ENCODE peak calls at places on chromosomes 7 and 10, in six cellular contexts. I is testis, R is stomach, Q is HCT116, T is suprapubic skin, D is upper lobe of left lung. H is an unnamed sample.

GRCh38 chr7:36600314-36600682 is 124.0 kb downstream of the AOAH start:
- DNase-seq in R (no peak), I (no peak), Q (no peak), D (peak), T (no peak), H (no peak)

GRCh38 chr7:74312418-74313021 is 23.3 kb downstream of the CLIP2 start:
- DNase-seq in D (no peak), I (no peak), Q (peak), R (no peak), T (no peak), H (no peak)

GRCh38 chr7:158028290-158028941 is 559.2 kb downstream of the PTPRN2 start:
- DNase-seq in I (no peak), D (no peak), T (peak), R (peak), Q (no peak), H (no peak)

GRCh38 chr10:126955934-126956711 is 50.9 kb downstream of the DOCK1 start:
- DNase-seq in T (peak), D (no peak), I (no peak), R (no peak), Q (no peak), H (no peak)

GRCh38 chr10:102581401-102581800 is 62.9 kb upstream of the TRIM8 start:
- DNase-seq in T (no peak), R (no peak), I (no peak), Q (no peak), D (peak), H (no peak)

GRCh38 chr10:80530251-80530650 is 7.5 kb upstream of the SH2D4B start:
- DNase-seq in T (no peak), Q (peak), I (no peak), D (no peak), R (no peak), H (no peak)

GRCh38 chr10:48573045-48573444 is 31.8 kb downstream of the ARHGAP22 start:
- DNase-seq in R (no peak), Q (no peak), T (no peak), I (no peak), D (no peak), H (no peak)

GRCh38 chr10:17430647-17431355 is 23.6 kb downstream of the ST8SIA6 start:
- DNase-seq in D (no peak), R (peak), Q (peak), T (no peak), I (peak), H (peak)

GRCh38 chr10:117680611-117681010 is 138.1 kb downstream of the EMX2 start:
- DNase-seq in Q (no peak), I (no peak), T (no peak), R (no peak), D (no peak), H (no peak)

GRCh38 chr7:101362334-101363195 is at the start of gene COL26A1:
- DNase-seq in Q (no peak), R (peak), T (no peak), I (peak), D (peak), H (no peak)

GRCh38 chr10:95742529-95742884 is 13.5 kb upstream of the ENTPD1 start:
- DNase-seq in T (no peak), R (peak), D (no peak), Q (no peak), I (peak), H (no peak)

GRCh38 chr7:98996162-98996552 is 117.8 kb downstream of the TRRAP start:
- DNase-seq in T (peak), I (peak), R (no peak), D (no peak), Q (no peak), H (no peak)
- TF ChIP-seq POLR2A in T (no peak), I (no peak), R (no peak), D (no peak), Q (no peak), H (no peak)

GRCh38 chr10:101029520-101030309 is 1.2 kb downstream of the PDZD7 start:
- DNase-seq in R (no peak), T (no peak), I (no peak), Q (no peak), D (peak), H (no peak)
- TF ChIP-seq CTCF in R (no peak), T (no peak), I (no peak), Q (no peak), D (no peak), H (no peak)

GRCh38 chr7:44044315-44045225 is at the start of gene DBNL:
- DNase-seq in R (peak), Q (peak), D (peak), I (peak), T (peak), H (peak)
- TF ChIP-seq POLR2A in R (peak), Q (peak), D (peak), I (peak), T (peak), H (peak)

GRCh38 chr7:141752634-141753033 is 11.3 kb upstream of the TAS2R3 start:
- DNase-seq in I (no peak), R (no peak), D (no peak), T (no peak), Q (no peak), H (no peak)
- TF ChIP-seq CTCF in I (no peak), R (no peak), D (no peak), T (no peak), Q (no peak), H (no peak)

GRCh38 chr7:135337506-135337905 is 103.9 kb downstream of the STRA8 start:
- DNase-seq in R (no peak), Q (no peak), T (no peak), I (no peak), D (no peak), H (no peak)

GRCh38 chr7:135335628-135336139 is 102.0 kb downstream of the STRA8 start:
- DNase-seq in I (peak), D (no peak), T (no peak), R (peak), Q (peak), H (peak)

GRCh38 chr7:135334830-135335543 is 101.3 kb downstream of the STRA8 start:
- DNase-seq in R (no peak), T (peak), I (no peak), Q (no peak), D (peak), H (no peak)

GRCh38 chr7:135341049-135341448 is 107.4 kb downstream of the STRA8 start:
- DNase-seq in R (no peak), I (no peak), D (no peak), Q (no peak), T (no peak), H (no peak)

DNA sequence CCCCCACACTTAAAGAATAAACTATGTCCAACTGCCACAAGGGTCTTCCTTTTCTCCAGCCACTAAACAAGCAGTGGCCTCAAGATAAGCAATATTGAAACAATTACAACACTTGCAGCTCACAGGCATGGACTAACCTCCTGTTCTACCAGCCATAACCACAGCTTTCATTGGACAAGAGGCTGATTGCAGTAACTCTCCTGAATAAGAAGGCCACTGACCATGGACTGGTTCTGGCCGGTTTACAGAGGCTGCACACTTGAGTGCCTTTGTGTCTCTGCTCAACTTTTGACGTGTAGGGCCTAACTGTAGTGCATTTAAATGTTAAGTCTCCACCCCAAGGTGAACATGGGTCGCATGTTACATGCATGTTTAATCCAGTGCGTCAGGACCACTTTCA is 104.5 kb downstream of the STRA8 start:
- DNase-seq in T (no peak), Q (no peak), R (no peak), I (no peak), D (no peak), H (no peak)
- TF ChIP-seq POLR2A in T (no peak), Q (no peak), R (no peak), I (no peak), D (no peak), H (no peak)

DNA sequence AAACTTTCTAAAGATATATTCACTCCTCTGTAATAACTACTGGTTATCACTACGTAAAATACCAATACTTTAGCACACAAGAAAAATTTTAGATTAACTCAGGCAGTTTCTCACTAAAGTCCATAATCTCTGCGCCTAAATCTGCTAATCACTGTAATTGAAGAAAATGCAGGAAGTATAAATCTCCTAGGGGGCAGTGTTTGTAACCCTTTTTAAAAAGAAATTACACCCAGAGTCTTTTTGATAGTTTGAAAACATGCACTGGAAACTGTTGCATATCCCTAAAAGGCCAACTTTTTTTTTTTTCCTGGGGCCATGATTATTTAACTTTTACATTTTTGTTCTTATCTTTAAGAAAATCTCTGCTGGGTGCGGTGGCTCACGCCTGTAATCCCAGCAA is 209.6 kb downstream of the KIAA1217 start:
- DNase-seq in D (no peak), I (no peak), Q (no peak), R (no peak), T (no peak), H (no peak)
- TF ChIP-seq CTCF in D (no peak), I (no peak), Q (peak), R (no peak), T (no peak), H (no peak)

GRCh38 chr7:15439853-15440252 is 122.0 kb downstream of the AGMO start:
- DNase-seq in D (no peak), Q (no peak), I (no peak), T (no peak), R (no peak), H (no peak)

GRCh38 chr7:15446280-15446679 is 115.5 kb downstream of the AGMO start:
- DNase-seq in T (no peak), D (no peak), Q (no peak), R (no peak), I (no peak), H (no peak)

GRCh38 chr7:15440482-15440881 is 121.3 kb downstream of the AGMO start:
- DNase-seq in D (no peak), R (no peak), Q (no peak), T (no peak), I (no peak), H (no peak)

GRCh38 chr7:15446722-15447121 is 115.1 kb downstream of the AGMO start:
- DNase-seq in R (no peak), D (no peak), T (no peak), Q (no peak), I (no peak), H (no peak)

DNA sequence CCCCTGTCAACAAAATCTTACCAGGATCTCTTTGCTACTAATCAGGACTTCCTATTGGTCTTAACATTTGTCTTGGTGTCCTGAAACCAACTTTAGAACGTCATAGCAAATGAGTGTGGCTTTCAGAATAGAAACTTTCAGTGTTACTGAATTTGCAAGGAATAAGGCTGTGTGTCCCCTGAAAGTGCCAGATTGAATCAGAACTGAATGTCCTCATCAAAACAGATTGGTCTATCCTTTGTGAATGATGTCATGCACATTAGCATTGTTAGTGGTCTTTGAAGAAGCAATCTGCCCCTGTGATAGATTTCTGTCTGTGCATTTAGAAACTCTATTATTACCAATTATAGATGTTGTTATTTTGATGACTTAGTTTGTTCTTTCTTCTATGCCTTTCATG is 119.9 kb downstream of the AGMO start:
- DNase-seq in R (no peak), I (no peak), D (no peak), Q (no peak), T (no peak), H (no peak)
- TF ChIP-seq POLR2A in R (no peak), I (no peak), D (no peak), Q (no peak), T (no peak), H (no peak)

GRCh38 chr7:55343002-55343781 is 21.9 kb upstream of the LANCL2 start:
- DNase-seq in Q (no peak), I (peak), T (no peak), R (no peak), D (peak), H (no peak)
- TF ChIP-seq CTCF in Q (no peak), I (no peak), T (no peak), R (no peak), D (no peak), H (no peak)

DNA sequence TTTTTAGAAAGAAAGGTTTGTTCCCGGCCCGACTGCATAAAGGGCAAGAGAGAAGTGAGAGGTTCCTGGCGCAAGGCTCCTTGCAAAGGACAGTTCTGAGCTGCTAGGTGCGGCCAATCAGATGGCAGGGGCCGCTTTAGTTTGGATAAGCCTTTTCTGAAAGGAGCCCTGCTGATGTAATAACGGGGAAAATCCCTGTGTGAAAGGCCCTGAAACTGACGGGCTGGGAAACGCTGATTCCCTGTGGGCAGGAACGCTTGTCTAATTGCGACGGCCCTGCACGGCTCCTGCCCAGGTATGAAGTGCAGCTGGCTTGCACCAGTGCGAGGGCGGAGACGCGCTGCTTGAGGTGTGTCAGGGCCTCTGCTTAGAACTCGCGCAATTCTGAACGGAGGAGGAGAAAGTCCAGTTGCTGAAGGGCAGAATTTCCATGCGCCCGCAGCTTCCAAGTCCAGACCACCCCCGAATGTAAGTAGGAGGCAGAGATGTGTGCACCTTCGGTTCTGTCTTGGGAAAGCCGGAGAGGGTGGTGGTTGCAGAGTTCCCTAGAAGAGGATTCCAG is 30.5 kb downstream of the TACC2 start:
- DNase-seq in R (peak), I (no peak), Q (no peak), T (peak), D (peak), H (no peak)
- TF ChIP-seq POLR2A in R (peak), I (no peak), Q (no peak), T (no peak), D (peak), H (no peak)

H was measured in tibial nerve.